ENCODE peak calls at places on chromosomes 4 and X, in five cellular contexts. One of them, this sample, is unnamed. For H3K27me3, the result is how much of the 10 kb centered on the place peaks cover.

GRCh38 chr4:175891863-175892262 is 79.8 kb upstream of the GPM6A start:
- DNase-seq in psoas muscle: no peak
- DNase-seq in PC-9: no peak
- DNase-seq in CD4-positive, alpha-beta T cell: no peak
- DNase-seq in GM23338: peak
- DNase-seq in this sample: no peak

GRCh38 chr4:168607215-168607614 is 110.4 kb downstream of the PALLD start:
- DNase-seq in psoas muscle: no peak
- DNase-seq in PC-9: no peak
- DNase-seq in GM23338: no peak
- DNase-seq in CD4-positive, alpha-beta T cell: no peak
- DNase-seq in this sample: no peak

GRCh38 chr4:152805071-152805650 is 25.4 kb downstream of the ARFIP1 start:
- DNase-seq in CD4-positive, alpha-beta T cell: no peak
- DNase-seq in PC-9: no peak
- DNase-seq in GM23338: no peak
- DNase-seq in psoas muscle: no peak
- DNase-seq in this sample: no peak

GRCh38 chrX:140967036-140967435 is 35.4 kb upstream of the SPANXB1 start:
- DNase-seq in PC-9: no peak
- DNase-seq in psoas muscle: no peak
- DNase-seq in GM23338: no peak
- DNase-seq in CD4-positive, alpha-beta T cell: no peak
- DNase-seq in this sample: no peak

GRCh38 chr4:77433102-77433733 is 172.4 kb upstream of the CXCL13 start:
- DNase-seq in GM23338: peak
- DNase-seq in PC-9: peak
- DNase-seq in psoas muscle: no peak
- DNase-seq in CD4-positive, alpha-beta T cell: no peak
- DNase-seq in this sample: no peak

GRCh38 chr4:34236118-34236517 is 2008.2 kb downstream of the ARAP2 start:
- DNase-seq in psoas muscle: no peak
- DNase-seq in PC-9: no peak
- DNase-seq in CD4-positive, alpha-beta T cell: no peak
- DNase-seq in GM23338: no peak
- DNase-seq in this sample: no peak

GRCh38 chr4:101050836-101051205 is 296.5 kb downstream of the PPP3CA start:
- DNase-seq in PC-9: no peak
- DNase-seq in psoas muscle: no peak
- DNase-seq in GM23338: no peak
- DNase-seq in CD4-positive, alpha-beta T cell: no peak
- DNase-seq in this sample: no peak

GRCh38 chrX:49155243-49155899 is 7.2 kb upstream of the MAGIX start:
- DNase-seq in psoas muscle: no peak
- DNase-seq in CD4-positive, alpha-beta T cell: no peak
- DNase-seq in PC-9: peak
- DNase-seq in GM23338: peak
- DNase-seq in this sample: no peak

GRCh38 chrX:136438192-136438591 is 49.6 kb upstream of the BRS3 start:
- DNase-seq in PC-9: no peak
- DNase-seq in GM23338: no peak
- DNase-seq in psoas muscle: no peak
- DNase-seq in CD4-positive, alpha-beta T cell: no peak
- DNase-seq in this sample: no peak

GRCh38 chr4:56684320-56684719 is 3.2 kb upstream of the HOPX start:
- DNase-seq in psoas muscle: no peak
- DNase-seq in GM23338: no peak
- DNase-seq in CD4-positive, alpha-beta T cell: no peak
- DNase-seq in PC-9: no peak
- DNase-seq in this sample: no peak

GRCh38 chrX:10242036-10242435 is 85.3 kb downstream of the CLCN4 start:
- DNase-seq in PC-9: no peak
- DNase-seq in CD4-positive, alpha-beta T cell: no peak
- DNase-seq in psoas muscle: no peak
- DNase-seq in GM23338: no peak
- DNase-seq in this sample: no peak

GRCh38 chr4:86549163-86549788 is 44.8 kb upstream of the PTPN13 start:
- DNase-seq in GM23338: no peak
- DNase-seq in psoas muscle: no peak
- DNase-seq in CD4-positive, alpha-beta T cell: no peak
- DNase-seq in PC-9: no peak
- DNase-seq in this sample: no peak

GRCh38 chrX:8548446-8548845 is 83.8 kb downstream of the VCX3B start:
- DNase-seq in PC-9: no peak
- DNase-seq in GM23338: no peak
- DNase-seq in CD4-positive, alpha-beta T cell: no peak
- DNase-seq in psoas muscle: no peak
- DNase-seq in this sample: no peak

GRCh38 chr4:139453041-139453370 is 915 bp upstream of the RAB33B start:
- DNase-seq in CD4-positive, alpha-beta T cell: peak
- DNase-seq in psoas muscle: no peak
- DNase-seq in PC-9: no peak
- DNase-seq in GM23338: peak
- DNase-seq in this sample: no peak

GRCh38 chr4:127622621-127622922 is 10.2 kb upstream of the INTU start:
- DNase-seq in PC-9: no peak
- DNase-seq in CD4-positive, alpha-beta T cell: no peak
- DNase-seq in psoas muscle: no peak
- DNase-seq in GM23338: no peak
- DNase-seq in this sample: no peak

GRCh38 chrX:140354431-140355120 is 150.3 kb downstream of the SOX3 start:
- DNase-seq in psoas muscle: no peak
- DNase-seq in GM23338: peak
- DNase-seq in CD4-positive, alpha-beta T cell: no peak
- DNase-seq in PC-9: no peak
- DNase-seq in this sample: no peak

GRCh38 chr4:183149968-183150539 is 51.0 kb downstream of the WWC2 start:
- DNase-seq in psoas muscle: no peak
- DNase-seq in CD4-positive, alpha-beta T cell: no peak
- DNase-seq in GM23338: no peak
- DNase-seq in PC-9: no peak
- DNase-seq in this sample: no peak

GRCh38 chr4:169823685-169824084 is 65.9 kb upstream of the HPF1 start:
- DNase-seq in PC-9: peak
- DNase-seq in CD4-positive, alpha-beta T cell: no peak
- DNase-seq in psoas muscle: no peak
- DNase-seq in GM23338: peak
- DNase-seq in this sample: peak

GRCh38 chrX:150907474-150907873 is 9.0 kb upstream of the CD99L2 start:
- DNase-seq in CD4-positive, alpha-beta T cell: no peak
- DNase-seq in PC-9: no peak
- DNase-seq in GM23338: no peak
- DNase-seq in psoas muscle: no peak
- DNase-seq in this sample: no peak

GRCh38 chrX:47802589-47802988 is 34.1 kb upstream of the ZNF81 start:
- DNase-seq in GM23338: no peak
- DNase-seq in PC-9: no peak
- DNase-seq in psoas muscle: no peak
- DNase-seq in CD4-positive, alpha-beta T cell: no peak
- DNase-seq in this sample: no peak

GRCh38 chr4:39730067-39730466 is 32.1 kb downstream of the UBE2K start:
- DNase-seq in CD4-positive, alpha-beta T cell: no peak
- DNase-seq in psoas muscle: no peak
- DNase-seq in PC-9: no peak
- DNase-seq in GM23338: no peak
- DNase-seq in this sample: no peak

GRCh38 chr4:118033148-118034060 is 882 bp upstream of the NDST3 start:
- DNase-seq in GM23338: peak
- DNase-seq in psoas muscle: peak
- DNase-seq in PC-9: peak
- DNase-seq in CD4-positive, alpha-beta T cell: no peak
- DNase-seq in this sample: no peak

GRCh38 chr4:112257098-112257497 is 25.5 kb downstream of the AP1AR start:
- DNase-seq in psoas muscle: no peak
- DNase-seq in GM23338: no peak
- DNase-seq in CD4-positive, alpha-beta T cell: no peak
- DNase-seq in PC-9: no peak
- DNase-seq in this sample: no peak

GRCh38 chr4:183444953-183445543 is 612 bp downstream of the CDKN2AIP start:
- DNase-seq in PC-9: no peak
- DNase-seq in psoas muscle: no peak
- DNase-seq in GM23338: peak
- DNase-seq in CD4-positive, alpha-beta T cell: no peak
- DNase-seq in this sample: no peak

GRCh38 chrX:47080915-47081236 is 2.6 kb downstream of the RGN start:
- DNase-seq in PC-9: no peak
- DNase-seq in GM23338: no peak
- DNase-seq in CD4-positive, alpha-beta T cell: no peak
- DNase-seq in psoas muscle: no peak
- DNase-seq in this sample: no peak

GRCh38 chr4:139368990-139369389 is 66.7 kb upstream of the NDUFC1 start:
- DNase-seq in CD4-positive, alpha-beta T cell: no peak
- DNase-seq in PC-9: no peak
- DNase-seq in GM23338: no peak
- DNase-seq in psoas muscle: no peak
- DNase-seq in this sample: no peak

GRCh38 chr4:53804719-53805118 is 213.4 kb upstream of the LNX1 start:
- DNase-seq in CD4-positive, alpha-beta T cell: no peak
- DNase-seq in psoas muscle: no peak
- DNase-seq in PC-9: peak
- DNase-seq in GM23338: peak
- DNase-seq in this sample: no peak

GRCh38 chr4:84956014-84956413 is 10.5 kb downstream of the WDFY3 start:
- DNase-seq in psoas muscle: no peak
- DNase-seq in CD4-positive, alpha-beta T cell: no peak
- DNase-seq in PC-9: no peak
- DNase-seq in GM23338: no peak
- DNase-seq in this sample: no peak

GRCh38 chr4:186881521-186882220 is 158.0 kb upstream of the FAT1 start:
- DNase-seq in CD4-positive, alpha-beta T cell: no peak
- DNase-seq in psoas muscle: no peak
- DNase-seq in GM23338: no peak
- DNase-seq in PC-9: no peak
- DNase-seq in this sample: peak

DNA sequence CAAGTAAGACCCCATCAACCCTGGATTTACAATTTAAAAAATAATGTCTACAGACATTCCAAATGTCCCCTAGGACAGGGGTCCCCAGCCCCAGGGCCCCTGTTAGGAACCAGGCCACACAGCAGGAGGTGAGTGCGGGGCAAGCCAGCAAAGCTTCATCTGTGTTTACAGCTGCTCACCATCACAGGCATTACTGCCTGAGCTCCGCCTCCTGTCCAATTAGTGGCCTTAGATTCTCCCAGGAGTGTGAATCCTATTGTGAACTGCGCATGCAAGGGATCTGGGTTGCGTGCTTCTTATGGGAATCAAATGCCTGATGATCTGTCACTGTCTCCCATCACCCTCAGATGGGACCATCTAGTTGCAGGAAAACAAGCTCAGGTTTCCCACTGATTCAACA is 146.1 kb downstream of the ATP10D start:
- DNase-seq in CD4-positive, alpha-beta T cell: no peak
- DNase-seq in GM23338: no peak
- DNase-seq in psoas muscle: no peak
- DNase-seq in PC-9: no peak
- DNase-seq in this sample: no peak
- TF ChIP-seq CTCF in CD4-positive, alpha-beta T cell: no peak
- TF ChIP-seq CTCF in GM23338: no peak
- TF ChIP-seq CTCF in psoas muscle: no peak
- TF ChIP-seq CTCF in PC-9: no peak
- TF ChIP-seq CTCF in this sample: no peak

DNA sequence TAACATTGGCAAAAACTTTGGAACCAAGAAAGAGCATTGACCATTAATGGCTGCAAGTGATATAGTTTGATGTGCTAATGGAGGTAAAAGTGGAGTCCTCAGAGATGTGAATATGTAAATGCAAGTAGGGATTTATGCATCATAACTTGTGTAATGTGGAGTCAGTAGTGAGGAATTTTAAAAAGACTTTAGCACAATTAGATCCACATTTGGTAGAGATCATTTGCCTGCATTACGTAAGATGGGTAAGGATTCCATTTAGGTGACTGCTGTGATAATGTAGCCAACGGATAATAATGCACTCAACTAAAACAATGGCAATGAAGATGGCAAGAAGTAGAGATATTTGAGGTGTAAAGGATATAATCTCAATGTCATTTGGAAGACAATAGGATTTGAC is 1128.4 kb downstream of the ADGRL3 start:
- DNase-seq in GM23338: no peak
- DNase-seq in psoas muscle: no peak
- DNase-seq in PC-9: no peak
- DNase-seq in CD4-positive, alpha-beta T cell: no peak
- DNase-seq in this sample: no peak
- H3K27me3 ChIP-seq in GM23338: under half
- H3K27me3 ChIP-seq in psoas muscle: under half
- H3K27me3 ChIP-seq in PC-9: under half
- H3K27me3 ChIP-seq in CD4-positive, alpha-beta T cell: under half
- H3K27me3 ChIP-seq in this sample: under half

DNA sequence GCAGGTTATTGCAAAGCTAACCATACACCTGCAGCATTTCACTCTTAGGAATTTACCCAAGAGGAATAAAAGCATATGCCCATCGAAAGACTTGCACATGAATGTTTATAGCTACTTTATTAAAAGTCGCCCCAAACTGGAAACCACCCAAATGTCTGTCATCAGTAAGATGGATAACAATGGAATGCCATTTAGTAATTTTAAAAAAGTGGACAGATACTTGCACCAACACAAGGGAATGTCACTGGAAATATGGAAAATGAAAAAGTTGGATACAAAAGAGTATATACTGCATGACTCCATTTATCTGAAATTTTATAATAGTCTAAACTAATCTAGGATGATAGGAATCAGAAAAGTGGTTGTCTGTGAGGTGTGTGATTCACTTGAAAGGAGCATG is 12.9 kb downstream of the GK start:
- DNase-seq in psoas muscle: no peak
- DNase-seq in PC-9: no peak
- DNase-seq in CD4-positive, alpha-beta T cell: no peak
- DNase-seq in GM23338: no peak
- DNase-seq in this sample: no peak
- TF ChIP-seq CTCF in psoas muscle: no peak
- TF ChIP-seq CTCF in PC-9: no peak
- TF ChIP-seq CTCF in CD4-positive, alpha-beta T cell: no peak
- TF ChIP-seq CTCF in GM23338: no peak
- TF ChIP-seq CTCF in this sample: no peak

DNA sequence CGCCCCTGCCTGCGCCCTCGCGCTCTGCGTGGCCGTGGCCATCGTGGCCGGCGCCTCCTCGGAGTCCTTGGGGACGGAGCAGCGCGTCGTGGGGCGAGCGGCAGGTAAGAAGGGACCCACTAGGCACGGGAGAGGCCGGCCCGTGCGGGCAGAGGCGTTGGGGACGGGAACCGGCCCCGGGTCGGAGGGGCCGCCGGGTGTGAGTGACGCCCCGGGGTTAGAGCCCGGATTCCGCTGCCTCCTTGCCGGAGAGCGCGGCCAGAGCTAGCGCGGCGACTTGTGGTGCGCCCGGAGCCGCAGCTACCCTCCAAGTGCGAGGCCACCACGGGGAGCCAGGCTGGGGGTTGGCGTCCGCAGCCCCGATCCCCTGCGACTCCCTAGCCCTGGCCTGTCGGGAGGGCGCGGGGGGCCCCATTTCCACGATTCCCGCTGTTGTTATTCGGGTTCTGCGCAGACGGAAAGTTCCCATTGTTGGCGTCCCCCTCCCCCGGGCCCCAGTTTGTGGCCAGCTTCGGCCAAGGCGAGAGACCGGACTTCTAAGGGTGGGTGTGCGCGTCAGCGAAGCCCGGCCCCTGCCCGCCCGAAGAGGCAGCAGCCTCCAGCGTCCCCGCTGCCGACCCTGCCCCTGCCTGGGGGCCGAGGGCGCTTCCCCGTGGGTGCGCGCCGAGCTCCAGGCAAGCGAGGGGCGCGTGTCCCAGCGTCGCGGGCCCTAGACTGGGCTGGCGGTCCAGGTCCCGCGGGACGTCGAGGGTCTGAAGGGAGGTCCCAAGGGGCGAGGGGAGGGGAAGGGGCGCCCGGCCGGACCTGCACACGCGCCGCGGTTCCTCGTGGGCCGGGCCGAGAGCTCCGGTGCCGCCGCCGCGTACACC is 1.1 kb downstream of the FGFR3 start:
- DNase-seq in psoas muscle: no peak
- DNase-seq in CD4-positive, alpha-beta T cell: no peak
- DNase-seq in PC-9: peak
- DNase-seq in GM23338: peak
- DNase-seq in this sample: no peak
- H3K27me3 ChIP-seq in psoas muscle: under half
- H3K27me3 ChIP-seq in CD4-positive, alpha-beta T cell: under half
- H3K27me3 ChIP-seq in PC-9: under half
- H3K27me3 ChIP-seq in GM23338: under half
- H3K27me3 ChIP-seq in this sample: under half

This sample was measured in AG04450.